ENCODE peak calls at places on chromosomes 13 and 19, in ten cellular contexts. E is NAMALWA; Z is C1 segment of cervical spinal cord; A is mucosa of descending colon; K is left kidney; W is fibroblast of mammary gland; F is choroid plexus epithelial cell; O is NCI-H2107; L is NB4; S is stimulated activated naive CD8-positive, alpha-beta T cell treated with anti-CD3 and anti-CD28 coated beads, Interleukin-15, Interleukin-2, amounts not matched to agents 100 U/mL and 50 U/mL, for 24 hours. R is an unnamed sample.

GRCh38 chr13:76720416-76720815 is 165.8 kb downstream of the KCTD12 start:
- DNase-seq in Z (no peak), W (no peak), A (no peak), L (no peak), F (peak; percentile 26), K (no peak), S (no peak), O (no peak), E (no peak), R (no peak)

GRCh38 chr19:10431254-10431942 is 11.1 kb downstream of the PDE4A start:
- DNase-seq in S (peak; percentile 73), F (no peak), E (peak; percentile 32), W (peak; percentile 37), O (no peak), L (peak; percentile 80), Z (no peak), A (peak; percentile 68), K (peak; percentile 18), R (peak; percentile 60)

GRCh38 chr13:82717249-82717648 is 1165.0 kb downstream of the SLITRK1 start:
- DNase-seq in F (peak; percentile 73), Z (no peak), E (no peak), A (no peak), S (no peak), O (no peak), W (peak; percentile 80), K (no peak), L (no peak), R (peak; percentile 77)

GRCh38 chr19:9848060-9848459 is 12.9 kb downstream of the PIN1 start:
- DNase-seq in K (peak; percentile 51), F (no peak), S (no peak), L (peak; percentile 48), O (no peak), A (peak; percentile 18), W (no peak), E (peak; percentile 22), Z (no peak), R (no peak)

GRCh38 chr13:42039946-42040729 is 8.3 kb upstream of the DGKH start:
- DNase-seq in E (peak; percentile 87), S (peak; percentile 90), K (peak; percentile 95), A (peak; percentile 94), Z (peak; percentile 88), L (peak; percentile 80), O (peak; percentile 13), W (peak; percentile 77), F (peak; percentile 90), R (peak; percentile 94)

GRCh38 chr13:26568132-26568815 is 10.8 kb downstream of the WASF3 start:
- DNase-seq in W (no peak), F (no peak), L (no peak), K (no peak), A (no peak), S (no peak), Z (no peak), E (no peak), O (no peak), R (peak; percentile 46)

GRCh38 chr13:110287031-110287828 is 19.7 kb downstream of the COL4A1 start:
- DNase-seq in W (no peak), S (no peak), A (no peak), L (no peak), E (no peak), Z (no peak), K (no peak), O (no peak), F (no peak), R (no peak)

GRCh38 chr13:111505175-111505777 is 184.8 kb downstream of the TEX29 start:
- DNase-seq in K (peak; percentile 64), A (no peak), F (no peak), S (no peak), L (peak; percentile 48), O (no peak), Z (no peak), W (no peak), E (no peak), R (no peak)

GRCh38 chr13:40520916-40521315 is 145.5 kb downstream of the FOXO1 start:
- DNase-seq in Z (no peak), E (no peak), W (no peak), S (no peak), L (no peak), F (no peak), O (no peak), K (no peak), A (no peak), R (no peak)

GRCh38 chr19:17111766-17112165 is 36.2 kb downstream of the MYO9B start:
- DNase-seq in O (no peak), F (no peak), A (no peak), S (no peak), Z (no peak), L (no peak), E (no peak), K (no peak), W (no peak), R (no peak)

GRCh38 chr19:43780706-43781525 is at the start of gene KCNN4:
- DNase-seq in O (no peak), L (peak; percentile 77), K (no peak), S (peak; percentile 81), W (peak; percentile 87), E (peak; percentile 29), A (peak; percentile 79), Z (peak; percentile 30), F (peak; percentile 43), R (peak; percentile 73)

GRCh38 chr19:38634757-38635482 is 12.5 kb upstream of the ACTN4 start:
- DNase-seq in A (peak; percentile 86), O (peak; percentile 23), Z (peak; percentile 39), L (peak; percentile 59), F (peak; percentile 69), K (peak; percentile 87), S (peak; percentile 81), W (peak; percentile 61), E (peak; percentile 83), R (peak; percentile 72)

GRCh38 chr19:10961073-10961762 is 388 bp downstream of the SMARCA4 start:
- DNase-seq in O (no peak), A (peak; percentile 41), F (no peak), Z (peak; percentile 84), E (peak; percentile 57), W (no peak), K (peak; percentile 67), S (peak; percentile 48), L (peak; percentile 60), R (no peak)

GRCh38 chr13:113548171-113548641 is 36.3 kb upstream of the TFDP1 start:
- DNase-seq in S (no peak), Z (peak; percentile 22), W (peak; percentile 66), A (no peak), K (peak; percentile 54), L (no peak), O (no peak), E (no peak), F (peak; percentile 78), R (no peak)

GRCh38 chr13:100338265-100338664 is 249.4 kb downstream of the PCCA start:
- DNase-seq in O (no peak), W (peak; percentile 19), K (no peak), S (no peak), Z (no peak), L (no peak), F (peak; percentile 70), A (no peak), E (no peak), R (no peak)

GRCh38 chr13:98214707-98215106 is 37.6 kb upstream of the RNF113B start:
- DNase-seq in K (no peak), L (no peak), W (no peak), A (peak; percentile 72), S (no peak), O (no peak), E (no peak), Z (no peak), F (no peak), R (peak; percentile 75)

GRCh38 chr13:24130134-24130792 is 30.3 kb upstream of the SPATA13 start:
- DNase-seq in S (no peak), K (peak; percentile 71), Z (no peak), L (no peak), E (no peak), W (no peak), O (no peak), F (no peak), A (no peak), R (no peak)

GRCh38 chr19:46493236-46494114 is 2.2 kb downstream of the PNMA8B start:
- DNase-seq in Z (no peak), K (peak; percentile 79), O (no peak), S (peak; percentile 39), F (peak; percentile 34), E (no peak), L (peak; percentile 56), W (no peak), A (peak; percentile 19), R (no peak)

GRCh38 chr19:982567-983170 is 1.5 kb upstream of the WDR18 start:
- DNase-seq in F (peak; percentile 54), S (peak; percentile 89), K (peak; percentile 87), W (peak; percentile 35), A (peak; percentile 82), Z (peak; percentile 64), E (peak; percentile 83), O (no peak), L (peak; percentile 71), R (peak; percentile 67)

GRCh38 chr19:480016-480855 is 16.1 kb upstream of the MADCAM1 start:
- DNase-seq in W (peak; percentile 55), E (peak; percentile 49), Z (peak; percentile 81), A (peak; percentile 85), K (peak; percentile 94), L (peak; percentile 46), O (no peak), S (peak; percentile 63), F (peak; percentile 65), R (peak; percentile 69)

GRCh38 chr19:29665826-29666633 is 769 bp downstream of the PLEKHF1 start:
- DNase-seq in F (no peak), E (no peak), O (no peak), Z (peak; percentile 79), K (peak; percentile 57), W (peak; percentile 85), A (no peak), L (no peak), S (peak; percentile 34), R (peak; percentile 43)

GRCh38 chr19:39497850-39498261 is 891 bp upstream of the DLL3 start:
- DNase-seq in K (peak; percentile 84), O (peak; percentile 89), W (peak; percentile 24), E (no peak), L (peak; percentile 64), S (peak; percentile 43), F (peak; percentile 41), Z (peak; percentile 24), A (peak; percentile 35), R (peak; percentile 21)

GRCh38 chr19:18543814-18544475 is 572 bp upstream of the FKBP8 start:
- DNase-seq in E (peak; percentile 92), K (peak; percentile 61), S (peak; percentile 81), Z (no peak), A (peak; percentile 88), O (no peak), L (peak; percentile 84), F (peak; percentile 74), W (peak; percentile 64), R (peak; percentile 72)